ENCODE peak calls at places on chromosome 21, in nine cellular contexts. One of them, this sample, is unnamed.
A peak's percentile ranks its signal among the peaks of the same experiment; 100 is the strongest.

GRCh38 chr21:29114765-29115164 is 15.7 kb upstream of the MAP3K7CL start:
- DNase-seq in CD8-positive, alpha-beta T cell: no peak
- DNase-seq in IMR-90: peak; percentile 92
- DNase-seq in SK-N-SH: no peak
- DNase-seq in left ventricle myocardium inferior: no peak
- DNase-seq in tibial artery: no peak
- DNase-seq in ovary: no peak
- DNase-seq in colonic mucosa: no peak
- DNase-seq in endodermal cell: peak; percentile 63
- DNase-seq in this sample: no peak

GRCh38 chr21:26449161-26449560 is 123.9 kb downstream of the CYYR1 start:
- DNase-seq in SK-N-SH: no peak
- DNase-seq in CD8-positive, alpha-beta T cell: no peak
- DNase-seq in left ventricle myocardium inferior: no peak
- DNase-seq in colonic mucosa: no peak
- DNase-seq in endodermal cell: no peak
- DNase-seq in tibial artery: no peak
- DNase-seq in IMR-90: peak; percentile 43
- DNase-seq in ovary: no peak
- DNase-seq in this sample: no peak

GRCh38 chr21:15823486-15824150 is 93.8 kb downstream of the USP25 start:
- DNase-seq in left ventricle myocardium inferior: no peak
- DNase-seq in endodermal cell: no peak
- DNase-seq in SK-N-SH: no peak
- DNase-seq in IMR-90: no peak
- DNase-seq in ovary: no peak
- DNase-seq in tibial artery: no peak
- DNase-seq in CD8-positive, alpha-beta T cell: peak; percentile 29
- DNase-seq in colonic mucosa: no peak
- DNase-seq in this sample: no peak

GRCh38 chr21:25518491-25518911 is 88.8 kb downstream of the MRPL39 start:
- DNase-seq in colonic mucosa: no peak
- DNase-seq in SK-N-SH: no peak
- DNase-seq in IMR-90: no peak
- DNase-seq in tibial artery: no peak
- DNase-seq in CD8-positive, alpha-beta T cell: no peak
- DNase-seq in ovary: no peak
- DNase-seq in left ventricle myocardium inferior: no peak
- DNase-seq in endodermal cell: peak; percentile 71
- DNase-seq in this sample: no peak

GRCh38 chr21:46038871-46039397 is 57.4 kb downstream of the COL6A1 start:
- DNase-seq in IMR-90: peak; percentile 83
- DNase-seq in colonic mucosa: no peak
- DNase-seq in ovary: peak; percentile 90
- DNase-seq in CD8-positive, alpha-beta T cell: no peak
- DNase-seq in SK-N-SH: no peak
- DNase-seq in endodermal cell: peak; percentile 56
- DNase-seq in tibial artery: no peak
- DNase-seq in left ventricle myocardium inferior: peak; percentile 76
- DNase-seq in this sample: peak; percentile 84

GRCh38 chr21:16378570-16378969 is 648.8 kb downstream of the USP25 start:
- DNase-seq in CD8-positive, alpha-beta T cell: no peak
- DNase-seq in tibial artery: no peak
- DNase-seq in left ventricle myocardium inferior: no peak
- DNase-seq in colonic mucosa: no peak
- DNase-seq in IMR-90: no peak
- DNase-seq in endodermal cell: no peak
- DNase-seq in SK-N-SH: no peak
- DNase-seq in ovary: no peak
- DNase-seq in this sample: no peak

GRCh38 chr21:24050233-24050632 is 1557.0 kb downstream of the MRPL39 start:
- DNase-seq in CD8-positive, alpha-beta T cell: no peak
- DNase-seq in tibial artery: no peak
- DNase-seq in SK-N-SH: no peak
- DNase-seq in IMR-90: no peak
- DNase-seq in colonic mucosa: no peak
- DNase-seq in ovary: no peak
- DNase-seq in endodermal cell: no peak
- DNase-seq in left ventricle myocardium inferior: no peak
- DNase-seq in this sample: no peak

GRCh38 chr21:28615276-28615675 is 377.4 kb downstream of the LTN1 start:
- DNase-seq in SK-N-SH: no peak
- DNase-seq in IMR-90: peak; percentile 84
- DNase-seq in colonic mucosa: no peak
- DNase-seq in CD8-positive, alpha-beta T cell: no peak
- DNase-seq in endodermal cell: no peak
- DNase-seq in left ventricle myocardium inferior: no peak
- DNase-seq in ovary: no peak
- DNase-seq in tibial artery: no peak
- DNase-seq in this sample: no peak

GRCh38 chr21:35637431-35637830 is 422.9 kb downstream of the SETD4 start:
- DNase-seq in IMR-90: peak; percentile 61
- DNase-seq in endodermal cell: no peak
- DNase-seq in colonic mucosa: no peak
- DNase-seq in SK-N-SH: no peak
- DNase-seq in tibial artery: peak; percentile 52
- DNase-seq in left ventricle myocardium inferior: no peak
- DNase-seq in CD8-positive, alpha-beta T cell: no peak
- DNase-seq in ovary: no peak
- DNase-seq in this sample: no peak

GRCh38 chr21:46268371-46268770 is 17.0 kb downstream of the MCM3AP start:
- DNase-seq in colonic mucosa: no peak
- DNase-seq in tibial artery: no peak
- DNase-seq in ovary: no peak
- DNase-seq in CD8-positive, alpha-beta T cell: no peak
- DNase-seq in left ventricle myocardium inferior: no peak
- DNase-seq in IMR-90: no peak
- DNase-seq in SK-N-SH: no peak
- DNase-seq in endodermal cell: no peak
- DNase-seq in this sample: no peak

GRCh38 chr21:30152792-30153191 is 13.8 kb downstream of the CLDN17 start:
- DNase-seq in tibial artery: no peak
- DNase-seq in left ventricle myocardium inferior: no peak
- DNase-seq in CD8-positive, alpha-beta T cell: no peak
- DNase-seq in endodermal cell: no peak
- DNase-seq in ovary: no peak
- DNase-seq in SK-N-SH: no peak
- DNase-seq in colonic mucosa: no peak
- DNase-seq in IMR-90: no peak
- DNase-seq in this sample: no peak

GRCh38 chr21:31597683-31598082 is 61.8 kb upstream of the SOD1 start:
- DNase-seq in tibial artery: no peak
- DNase-seq in ovary: no peak
- DNase-seq in SK-N-SH: no peak
- DNase-seq in IMR-90: no peak
- DNase-seq in colonic mucosa: no peak
- DNase-seq in left ventricle myocardium inferior: no peak
- DNase-seq in CD8-positive, alpha-beta T cell: no peak
- DNase-seq in endodermal cell: peak; percentile 55
- DNase-seq in this sample: no peak

GRCh38 chr21:14880922-14881321 is 183.9 kb downstream of the NRIP1 start:
- DNase-seq in SK-N-SH: no peak
- DNase-seq in endodermal cell: no peak
- DNase-seq in CD8-positive, alpha-beta T cell: no peak
- DNase-seq in ovary: no peak
- DNase-seq in IMR-90: peak; percentile 88
- DNase-seq in left ventricle myocardium inferior: no peak
- DNase-seq in colonic mucosa: no peak
- DNase-seq in tibial artery: no peak
- DNase-seq in this sample: no peak

DNA sequence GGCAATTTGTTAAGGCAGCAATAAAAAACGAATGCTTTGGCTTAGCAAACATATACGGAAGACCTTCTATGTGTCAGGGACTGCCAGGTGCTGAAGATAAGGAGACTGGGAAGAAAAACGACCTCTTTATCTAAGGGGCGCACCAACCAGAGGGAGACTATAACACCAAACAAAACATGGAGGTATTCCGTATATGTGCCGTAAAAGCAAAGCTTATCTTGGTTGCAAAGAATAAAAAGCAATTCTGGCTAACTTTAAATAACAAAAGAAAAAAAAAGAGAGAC is 167.1 kb upstream of the KCNJ15 start:
- DNase-seq in colonic mucosa: no peak
- DNase-seq in tibial artery: no peak
- DNase-seq in endodermal cell: no peak
- DNase-seq in IMR-90: no peak
- DNase-seq in left ventricle myocardium inferior: no peak
- DNase-seq in CD8-positive, alpha-beta T cell: no peak
- DNase-seq in SK-N-SH: no peak
- DNase-seq in ovary: no peak
- DNase-seq in this sample: no peak
- TF ChIP-seq CTCF in colonic mucosa: no peak
- TF ChIP-seq CTCF in tibial artery: no peak
- TF ChIP-seq CTCF in endodermal cell: no peak
- TF ChIP-seq CTCF in IMR-90: no peak
- TF ChIP-seq CTCF in left ventricle myocardium inferior: no peak
- TF ChIP-seq CTCF in CD8-positive, alpha-beta T cell: no peak
- TF ChIP-seq CTCF in SK-N-SH: no peak
- TF ChIP-seq CTCF in ovary: no peak
- TF ChIP-seq CTCF in this sample: no peak

GRCh38 chr21:43734131-43734634 is 15.3 kb downstream of the PDXK start:
- DNase-seq in ovary: no peak
- DNase-seq in left ventricle myocardium inferior: no peak
- DNase-seq in CD8-positive, alpha-beta T cell: no peak
- DNase-seq in colonic mucosa: peak; percentile 81
- DNase-seq in IMR-90: no peak
- DNase-seq in SK-N-SH: no peak
- DNase-seq in endodermal cell: no peak
- DNase-seq in tibial artery: no peak
- DNase-seq in this sample: no peak
- H3K4me1 ChIP-seq in ovary: peaks cover 3% of the 10 kb centered on the region
- H3K4me1 ChIP-seq in left ventricle myocardium inferior: peaks cover 60% of the 10 kb centered on the region
- H3K4me1 ChIP-seq in CD8-positive, alpha-beta T cell: peaks cover 17% of the 10 kb centered on the region
- H3K4me1 ChIP-seq in colonic mucosa: peaks cover 20% of the 10 kb centered on the region
- H3K4me1 ChIP-seq in IMR-90: peaks cover 24% of the 10 kb centered on the region
- H3K4me1 ChIP-seq in SK-N-SH: peaks cover 18% of the 10 kb centered on the region
- H3K4me1 ChIP-seq in endodermal cell: no peaks in the 10 kb centered on the region
- H3K4me1 ChIP-seq in tibial artery: no peaks in the 10 kb centered on the region
- H3K4me1 ChIP-seq in this sample: peaks cover 45% of the 10 kb centered on the region

GRCh38 chr21:44996096-44996495 is 56.3 kb downstream of the SLX9 start:
- DNase-seq in CD8-positive, alpha-beta T cell: no peak
- DNase-seq in IMR-90: no peak
- DNase-seq in SK-N-SH: no peak
- DNase-seq in left ventricle myocardium inferior: no peak
- DNase-seq in tibial artery: no peak
- DNase-seq in colonic mucosa: no peak
- DNase-seq in endodermal cell: no peak
- DNase-seq in ovary: no peak
- DNase-seq in this sample: no peak
- H3K27me3 ChIP-seq in CD8-positive, alpha-beta T cell: no peaks in the 10 kb centered on the region
- H3K27me3 ChIP-seq in IMR-90: peaks cover 27% of the 10 kb centered on the region
- H3K27me3 ChIP-seq in SK-N-SH: no peaks in the 10 kb centered on the region
- H3K27me3 ChIP-seq in left ventricle myocardium inferior: no peaks in the 10 kb centered on the region
- H3K27me3 ChIP-seq in tibial artery: no peaks in the 10 kb centered on the region
- H3K27me3 ChIP-seq in colonic mucosa: no peaks in the 10 kb centered on the region
- H3K27me3 ChIP-seq in endodermal cell: no peaks in the 10 kb centered on the region
- H3K27me3 ChIP-seq in ovary: no peaks in the 10 kb centered on the region
- H3K27me3 ChIP-seq in this sample: no peaks in the 10 kb centered on the region

GRCh38 chr21:42652527-42653491 is 612 bp upstream of the PDE9A start:
- DNase-seq in ovary: peak; percentile 52
- DNase-seq in CD8-positive, alpha-beta T cell: no peak
- DNase-seq in SK-N-SH: peak; percentile 98
- DNase-seq in colonic mucosa: peak; percentile 53
- DNase-seq in left ventricle myocardium inferior: peak; percentile 64
- DNase-seq in IMR-90: peak; percentile 31
- DNase-seq in endodermal cell: peak; percentile 87
- DNase-seq in tibial artery: peak; percentile 43
- DNase-seq in this sample: peak; percentile 66
- TF ChIP-seq CTCF in ovary: no peak
- TF ChIP-seq CTCF in CD8-positive, alpha-beta T cell: no peak
- TF ChIP-seq CTCF in SK-N-SH: peak; percentile 35
- TF ChIP-seq CTCF in colonic mucosa: peak; percentile 18
- TF ChIP-seq CTCF in left ventricle myocardium inferior: peak; percentile 67
- TF ChIP-seq CTCF in IMR-90: peak; percentile 35
- TF ChIP-seq CTCF in endodermal cell: peak; percentile 74
- TF ChIP-seq CTCF in tibial artery: peak; percentile 34
- TF ChIP-seq CTCF in this sample: peak; percentile 56

GRCh38 chr21:33940846-33941245 is 25.2 kb upstream of the ATP5PO start:
- DNase-seq in colonic mucosa: no peak
- DNase-seq in endodermal cell: no peak
- DNase-seq in ovary: no peak
- DNase-seq in SK-N-SH: no peak
- DNase-seq in CD8-positive, alpha-beta T cell: no peak
- DNase-seq in tibial artery: no peak
- DNase-seq in IMR-90: peak; percentile 48
- DNase-seq in left ventricle myocardium inferior: no peak
- DNase-seq in this sample: no peak

GRCh38 chr21:33945652-33946270 is 30.2 kb upstream of the ATP5PO start:
- DNase-seq in SK-N-SH: no peak
- DNase-seq in ovary: no peak
- DNase-seq in colonic mucosa: no peak
- DNase-seq in CD8-positive, alpha-beta T cell: no peak
- DNase-seq in left ventricle myocardium inferior: no peak
- DNase-seq in IMR-90: no peak
- DNase-seq in endodermal cell: no peak
- DNase-seq in tibial artery: no peak
- DNase-seq in this sample: no peak

GRCh38 chr21:33944185-33944763 is 28.7 kb upstream of the ATP5PO start:
- DNase-seq in ovary: no peak
- DNase-seq in colonic mucosa: no peak
- DNase-seq in SK-N-SH: no peak
- DNase-seq in tibial artery: no peak
- DNase-seq in CD8-positive, alpha-beta T cell: no peak
- DNase-seq in IMR-90: no peak
- DNase-seq in endodermal cell: no peak
- DNase-seq in left ventricle myocardium inferior: no peak
- DNase-seq in this sample: no peak

GRCh38 chr21:33940164-33940563 is 24.6 kb upstream of the ATP5PO start:
- DNase-seq in left ventricle myocardium inferior: no peak
- DNase-seq in endodermal cell: no peak
- DNase-seq in CD8-positive, alpha-beta T cell: no peak
- DNase-seq in colonic mucosa: no peak
- DNase-seq in ovary: no peak
- DNase-seq in tibial artery: no peak
- DNase-seq in SK-N-SH: no peak
- DNase-seq in IMR-90: peak; percentile 79
- DNase-seq in this sample: no peak

GRCh38 chr21:33943293-33943692 is 27.7 kb upstream of the ATP5PO start:
- DNase-seq in endodermal cell: no peak
- DNase-seq in ovary: no peak
- DNase-seq in colonic mucosa: no peak
- DNase-seq in IMR-90: no peak
- DNase-seq in left ventricle myocardium inferior: no peak
- DNase-seq in CD8-positive, alpha-beta T cell: no peak
- DNase-seq in SK-N-SH: no peak
- DNase-seq in tibial artery: no peak
- DNase-seq in this sample: no peak
- H3K4me1 ChIP-seq in endodermal cell: peaks cover 9% of the 10 kb centered on the region
- H3K4me1 ChIP-seq in ovary: peaks cover 6% of the 10 kb centered on the region
- H3K4me1 ChIP-seq in colonic mucosa: peaks cover 4% of the 10 kb centered on the region
- H3K4me1 ChIP-seq in IMR-90: peaks cover 12% of the 10 kb centered on the region
- H3K4me1 ChIP-seq in left ventricle myocardium inferior: peaks cover 11% of the 10 kb centered on the region
- H3K4me1 ChIP-seq in CD8-positive, alpha-beta T cell: peaks cover 56% of the 10 kb centered on the region
- H3K4me1 ChIP-seq in SK-N-SH: peaks cover 8% of the 10 kb centered on the region
- H3K4me1 ChIP-seq in tibial artery: no peaks in the 10 kb centered on the region
- H3K4me1 ChIP-seq in this sample: no peaks in the 10 kb centered on the region

This sample was measured in heart left ventricle.